ENCODE peak calls at places on chromosomes 1 and 21, in ten cellular contexts. R is heart right ventricle, N is IMR-90, W is pancreas, X is mucosa of descending colon, S is bronchial epithelial cell, L is lower lobe of right lung, J is epithelial cell of esophagus, I is astrocyte of the spinal cord, Q is AG09309. E is an unnamed sample.

GRCh38 chr1:71461416-71461815 is 380.6 kb upstream of the ZRANB2 start:
- DNase-seq in R (no peak), N (no peak), W (no peak), X (no peak), S (no peak), L (no peak), J (no peak), I (no peak), Q (no peak), E (no peak)

GRCh38 chr1:25431495-25432363 is 1.0 kb downstream of the MACO1 start:
- DNase-seq in R (no peak), N (no peak), W (peak), X (peak), S (no peak), L (no peak), J (no peak), I (no peak), Q (no peak), E (no peak)

GRCh38 chr1:220594356-220594755 is 66.4 kb downstream of the MARK1 start:
- DNase-seq in R (no peak), N (peak), W (no peak), X (no peak), S (no peak), L (no peak), J (no peak), I (peak), Q (no peak), E (peak)

GRCh38 chr1:5125208-5125607 is 470.8 kb downstream of the AJAP1 start:
- DNase-seq in R (no peak), N (no peak), W (no peak), X (no peak), S (no peak), L (no peak), J (no peak), I (no peak), Q (no peak), E (no peak)

GRCh38 chr1:26887125-26887524 is 3.0 kb downstream of the GPN2 start:
- DNase-seq in R (no peak), N (peak), W (no peak), X (no peak), S (peak), L (no peak), J (peak), I (peak), Q (no peak), E (no peak)

GRCh38 chr1:64755356-64755755 is 10.5 kb downstream of the RAVER2 start:
- DNase-seq in R (no peak), N (no peak), W (no peak), X (no peak), S (no peak), L (no peak), J (no peak), I (no peak), Q (no peak), E (no peak)

GRCh38 chr21:44519346-44520325 is 20.4 kb downstream of the KRTAP10-1 start:
- DNase-seq in R (peak), N (no peak), W (no peak), X (peak), S (no peak), L (peak), J (no peak), I (no peak), Q (no peak), E (no peak)

GRCh38 chr1:17265162-17265561 is 16.3 kb downstream of the PADI3 start:
- DNase-seq in R (no peak), N (peak), W (no peak), X (no peak), S (peak), L (no peak), J (peak), I (no peak), Q (no peak), E (no peak)

GRCh38 chr1:110153407-110153950 is 3.2 kb downstream of the SLC6A17 start:
- DNase-seq in R (no peak), N (no peak), W (no peak), X (no peak), S (no peak), L (no peak), J (no peak), I (no peak), Q (no peak), E (no peak)

GRCh38 chr1:110151175-110151715 is 951 bp downstream of the SLC6A17 start:
- DNase-seq in R (no peak), N (no peak), W (no peak), X (no peak), S (no peak), L (no peak), J (peak), I (no peak), Q (no peak), E (no peak)

GRCh38 chr1:110152133-110152785 is 2.0 kb downstream of the SLC6A17 start:
- DNase-seq in R (no peak), N (peak), W (no peak), X (no peak), S (peak), L (no peak), J (peak), I (no peak), Q (no peak), E (no peak)

GRCh38 chr1:110148961-110149360 is 1.3 kb upstream of the SLC6A17 start:
- DNase-seq in R (no peak), N (peak), W (no peak), X (no peak), S (peak), L (no peak), J (peak), I (no peak), Q (no peak), E (no peak)

DNA sequence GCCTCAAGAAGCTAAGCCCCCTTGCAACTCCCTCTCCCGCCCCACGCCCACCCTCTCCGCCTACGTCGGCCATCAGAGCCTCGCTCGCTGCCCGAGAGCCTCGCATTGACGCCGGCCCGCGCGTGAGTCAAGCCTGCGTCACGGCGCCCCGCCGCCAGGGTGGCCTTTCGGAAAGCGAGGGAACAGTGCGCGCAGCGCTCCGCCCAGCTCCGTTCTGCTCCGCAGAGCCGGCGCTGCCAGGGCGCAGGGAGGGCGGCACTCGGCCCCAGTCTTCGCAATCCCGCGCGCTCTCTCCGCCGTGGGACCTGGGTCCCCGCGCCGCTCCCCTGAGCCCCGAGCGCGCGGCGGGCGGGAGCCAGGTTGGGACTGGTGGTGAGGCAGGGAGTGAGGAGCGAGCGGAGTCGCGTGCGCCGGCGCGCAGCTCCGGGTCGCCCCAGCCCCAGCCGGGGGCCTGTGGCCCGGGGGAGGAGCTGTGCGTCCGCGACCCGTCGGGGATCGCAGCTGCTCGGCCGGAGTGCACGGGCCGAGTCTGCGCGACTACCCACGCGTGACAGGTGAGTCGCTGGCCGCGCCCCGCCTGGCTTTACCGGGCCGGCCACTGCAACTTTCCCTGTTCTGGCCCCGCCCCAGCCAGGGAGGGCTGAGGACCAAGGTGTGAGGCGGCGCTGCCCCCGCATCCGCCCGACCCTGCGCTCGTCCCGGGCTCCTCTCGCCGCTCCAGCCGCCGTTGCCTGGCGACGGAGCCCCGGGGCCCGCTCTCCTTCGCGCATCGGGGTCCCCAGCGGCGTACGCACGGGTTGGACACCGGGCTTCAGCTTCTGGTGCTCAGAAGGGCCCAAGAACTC is at the start of gene SLC6A17:
- DNase-seq in R (no peak), N (peak), W (no peak), X (no peak), S (peak), L (no peak), J (peak), I (peak), Q (no peak), E (no peak)
- H3K4me3 ChIP-seq in R (peak), N (peak), W (no peak), X (no peak), S (peak), L (peak), J (no peak), I (no peak), Q (peak), E (peak)

DNA sequence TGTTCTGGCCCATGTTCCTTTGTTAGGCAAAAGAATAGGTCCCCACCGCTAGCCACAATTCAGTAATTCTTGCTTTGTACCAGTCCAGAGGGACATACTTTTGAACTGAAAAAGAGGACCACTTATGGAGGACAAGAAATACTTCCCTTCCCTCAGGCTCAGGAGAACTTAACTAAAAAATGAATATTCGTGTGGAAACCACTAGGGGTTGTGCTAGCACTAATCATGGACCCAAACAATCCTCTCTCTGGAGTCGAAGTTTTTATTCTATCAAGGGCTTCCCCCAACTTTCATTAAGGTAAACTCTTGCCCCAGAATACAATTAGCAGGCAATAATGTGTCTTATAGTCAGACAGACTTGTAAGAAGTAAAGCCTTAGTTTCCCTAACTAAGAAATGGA is 19.3 kb downstream of the TNFSF4 start:
- DNase-seq in R (no peak), N (no peak), W (no peak), X (no peak), S (no peak), L (no peak), J (no peak), I (no peak), Q (no peak), E (no peak)
- TF ChIP-seq CTCF in R (no peak), N (no peak), W (no peak), X (no peak), S (no peak), L (no peak), J (no peak), I (no peak), Q (no peak), E (no peak)

GRCh38 chr1:56517404-56518130 is 61.8 kb downstream of the PLPP3 start:
- DNase-seq in R (no peak), N (no peak), W (no peak), X (no peak), S (peak), L (no peak), J (no peak), I (no peak), Q (no peak), E (no peak)
- H3K4me3 ChIP-seq in R (no peak), N (no peak), W (no peak), X (no peak), S (no peak), L (no peak), J (no peak), I (no peak), Q (no peak), E (no peak)

GRCh38 chr1:240349695-240350094 is 258.0 kb downstream of the FMN2 start:
- DNase-seq in R (no peak), N (no peak), W (no peak), X (no peak), S (no peak), L (no peak), J (no peak), I (no peak), Q (no peak), E (no peak)

GRCh38 chr1:240352769-240353168 is 259.2 kb downstream of the GREM2 start:
- DNase-seq in R (no peak), N (peak), W (no peak), X (no peak), S (peak), L (no peak), J (peak), I (peak), Q (no peak), E (peak)

GRCh38 chr1:240356568-240356967 is 255.4 kb downstream of the GREM2 start:
- DNase-seq in R (no peak), N (no peak), W (no peak), X (no peak), S (no peak), L (no peak), J (no peak), I (no peak), Q (no peak), E (no peak)

GRCh38 chr1:240351690-240352089 is 260.0 kb downstream of the FMN2 start:
- DNase-seq in R (no peak), N (peak), W (no peak), X (no peak), S (no peak), L (no peak), J (no peak), I (peak), Q (no peak), E (no peak)

GRCh38 chr1:240350910-240351331 is 259.2 kb downstream of the FMN2 start:
- DNase-seq in R (no peak), N (peak), W (no peak), X (no peak), S (peak), L (no peak), J (peak), I (peak), Q (peak), E (peak)
- TF ChIP-seq CTCF in R (no peak), N (no peak), W (no peak), X (no peak), S (no peak), L (no peak), J (no peak), I (no peak), Q (no peak), E (no peak)

GRCh38 chr1:103211073-103211472 is 102.8 kb upstream of the COL11A1 start:
- DNase-seq in R (no peak), N (peak), W (no peak), X (no peak), S (no peak), L (no peak), J (no peak), I (peak), Q (no peak), E (no peak)
- H3K4me3 ChIP-seq in R (no peak), N (no peak), W (no peak), X (no peak), S (no peak), L (no peak), J (no peak), I (no peak), Q (no peak), E (no peak)

DNA sequence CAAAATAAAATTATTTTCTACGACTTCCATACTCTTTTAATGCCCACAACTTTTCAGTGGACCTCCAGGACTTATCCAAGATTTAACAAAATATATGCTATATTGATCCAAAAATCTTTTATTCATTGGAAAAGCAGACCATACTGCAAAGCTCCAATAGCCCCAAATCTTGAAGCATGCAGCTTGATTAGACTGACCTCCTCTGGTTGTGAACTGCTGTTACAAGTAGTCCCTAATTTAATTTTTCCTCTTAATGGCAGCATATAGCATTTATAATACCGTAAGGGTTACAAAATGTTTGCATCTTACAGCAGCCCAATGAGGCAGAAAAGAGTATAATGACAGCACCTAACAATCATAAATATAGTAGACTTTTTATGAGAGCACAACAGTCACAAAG is 49.8 kb downstream of the TPR start:
- DNase-seq in R (no peak), N (peak), W (no peak), X (no peak), S (peak), L (no peak), J (peak), I (peak), Q (no peak), E (peak)
- TF ChIP-seq CTCF in R (no peak), N (peak), W (no peak), X (no peak), S (peak), L (no peak), J (peak), I (peak), Q (peak), E (peak)

DNA sequence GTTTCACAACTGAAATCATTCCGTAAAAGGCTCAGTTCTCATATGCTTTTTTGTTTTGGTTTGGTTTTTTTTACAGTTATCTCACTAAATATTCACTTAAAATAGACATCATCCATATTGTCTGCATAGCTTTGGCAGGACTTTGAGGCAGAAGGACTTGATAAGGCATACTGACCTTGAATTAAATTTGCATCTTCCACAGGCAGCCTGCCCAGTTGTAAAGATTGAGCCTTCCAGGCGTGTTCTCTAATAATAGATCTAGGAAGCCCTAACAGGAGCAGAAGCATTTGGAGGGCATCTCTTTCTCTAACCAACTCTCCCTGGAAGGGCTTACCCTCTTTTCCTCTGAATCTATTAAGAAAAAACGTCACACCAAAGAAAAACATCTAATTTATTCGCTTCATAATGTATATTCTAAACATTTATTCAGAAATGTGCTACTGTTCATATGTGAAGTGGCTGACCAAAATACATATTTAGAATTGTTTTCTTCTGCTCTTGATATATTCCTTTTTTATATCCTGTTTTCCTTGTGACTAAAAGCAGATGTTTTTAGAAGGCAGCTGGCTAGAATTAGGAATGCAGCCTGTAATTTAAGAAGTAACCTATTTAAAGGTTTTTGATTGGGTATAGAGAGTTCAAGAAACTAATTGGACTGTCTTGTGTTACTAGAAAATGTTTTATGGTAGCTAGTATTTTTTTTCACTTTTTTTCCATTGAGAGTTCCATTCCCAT is 20.2 kb downstream of the DESI2 start:
- DNase-seq in R (no peak), N (peak), W (no peak), X (no peak), S (no peak), L (no peak), J (no peak), I (peak), Q (no peak), E (no peak)
- H3K4me3 ChIP-seq in R (peak), N (no peak), W (no peak), X (no peak), S (no peak), L (no peak), J (no peak), I (no peak), Q (no peak), E (no peak)

GRCh38 chr1:43358746-43359693 is at the start of gene CDC20:
- DNase-seq in R (peak), N (peak), W (peak), X (peak), S (peak), L (peak), J (peak), I (peak), Q (peak), E (peak)

GRCh38 chr1:43359696-43360095 is 915 bp downstream of the CDC20 start:
- DNase-seq in R (no peak), N (no peak), W (no peak), X (no peak), S (no peak), L (no peak), J (peak), I (no peak), Q (no peak), E (no peak)

GRCh38 chr1:43360616-43361015 is 1.8 kb downstream of the CDC20 start:
- DNase-seq in R (no peak), N (no peak), W (no peak), X (no peak), S (no peak), L (no peak), J (no peak), I (no peak), Q (no peak), E (no peak)

GRCh38 chr1:43357251-43357650 is 1.5 kb upstream of the CDC20 start:
- DNase-seq in R (no peak), N (peak), W (no peak), X (no peak), S (no peak), L (no peak), J (no peak), I (no peak), Q (no peak), E (no peak)

GRCh38 chr1:43358121-43358745 is 548 bp upstream of the CDC20 start:
- DNase-seq in R (no peak), N (peak), W (no peak), X (no peak), S (peak), L (no peak), J (peak), I (peak), Q (no peak), E (no peak)
- TF ChIP-seq CTCF in R (no peak), N (peak), W (no peak), X (no peak), S (peak), L (peak), J (peak), I (peak), Q (peak), E (peak)

GRCh38 chr1:82392513-82392912 is 591.8 kb downstream of the ADGRL2 start:
- DNase-seq in R (no peak), N (peak), W (no peak), X (no peak), S (peak), L (no peak), J (peak), I (peak), Q (no peak), E (peak)

GRCh38 chr1:82392946-82393345 is 592.2 kb downstream of the ADGRL2 start:
- DNase-seq in R (no peak), N (no peak), W (no peak), X (no peak), S (peak), L (no peak), J (peak), I (no peak), Q (no peak), E (no peak)

GRCh38 chr1:82399093-82399492 is 598.4 kb downstream of the ADGRL2 start:
- DNase-seq in R (no peak), N (peak), W (no peak), X (no peak), S (no peak), L (no peak), J (no peak), I (peak), Q (no peak), E (no peak)

GRCh38 chr1:82398357-82398756 is 597.6 kb downstream of the ADGRL2 start:
- DNase-seq in R (no peak), N (no peak), W (no peak), X (no peak), S (peak), L (no peak), J (peak), I (peak), Q (no peak), E (no peak)

DNA sequence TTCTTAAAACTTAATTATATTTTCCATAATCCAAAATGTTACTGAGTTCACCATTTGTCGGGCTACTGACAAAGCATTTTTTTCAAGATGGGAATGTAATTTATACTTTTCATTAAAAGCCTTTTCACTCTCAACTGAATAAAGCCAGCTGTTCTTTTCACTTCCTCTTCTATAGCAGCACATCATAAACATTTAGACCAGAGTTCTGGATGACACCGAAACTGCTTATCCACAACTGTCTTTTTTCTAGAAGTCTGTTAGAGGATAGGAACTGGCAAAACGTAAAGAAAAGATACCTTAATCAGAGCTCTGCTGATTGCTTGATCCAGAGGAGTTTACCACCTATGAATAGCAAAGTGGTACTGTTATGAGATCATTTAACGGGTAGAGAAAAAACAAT is 594.7 kb downstream of the ADGRL2 start:
- DNase-seq in R (no peak), N (no peak), W (no peak), X (no peak), S (no peak), L (no peak), J (no peak), I (no peak), Q (no peak), E (no peak)
- H3K4me3 ChIP-seq in R (no peak), N (no peak), W (no peak), X (no peak), S (no peak), L (no peak), J (no peak), I (no peak), Q (no peak), E (no peak)

E was measured in AG04449.